ENCODE peak calls at places on chromosome X, in ten cellular contexts. F is OCI-LY7, T is tibial artery, B is fibroblast of lung, W is heart right ventricle, S is brain microvascular endothelial cell, Z is neural progenitor cell, X is testis, A is H1, N is H7. U is an unnamed sample. For H3K36me3, the result is how much of the 10 kb centered on the place peaks cover.

GRCh38 chrX:72621619-72622485 is 49.2 kb upstream of the HDAC8 start:
- DNase-seq in F (no peak), T (no peak), B (peak), W (no peak), S (peak), Z (no peak), X (no peak), A (no peak), N (no peak), U (no peak)

GRCh38 chrX:110442631-110443030 is 84.0 kb downstream of the RTL9 start:
- DNase-seq in F (peak), T (no peak), B (peak), W (no peak), S (peak), Z (peak), X (peak), A (no peak), N (peak), U (no peak)

GRCh38 chrX:122816288-122816687 is 367.8 kb upstream of the GRIA3 start:
- DNase-seq in F (no peak), T (no peak), B (no peak), W (no peak), S (no peak), Z (no peak), X (no peak), A (no peak), N (no peak), U (no peak)

GRCh38 chrX:8783100-8784098 is 17.8 kb downstream of the FAM9A start:
- DNase-seq in F (no peak), T (no peak), B (no peak), W (no peak), S (no peak), Z (peak), X (peak), A (peak), N (peak), U (no peak)

GRCh38 chrX:21821875-21822274 is 17.5 kb upstream of the MBTPS2 start:
- DNase-seq in F (no peak), T (no peak), B (no peak), W (no peak), S (no peak), Z (no peak), X (no peak), A (no peak), N (no peak), U (no peak)

GRCh38 chrX:55919367-55920221 is 202.0 kb downstream of the RRAGB start:
- DNase-seq in F (peak), T (no peak), B (no peak), W (no peak), S (no peak), Z (no peak), X (no peak), A (no peak), N (no peak), U (no peak)

GRCh38 chrX:153969904-153970397 is 1.7 kb downstream of the HCFC1 start:
- DNase-seq in F (peak), T (no peak), B (peak), W (no peak), S (no peak), Z (no peak), X (peak), A (no peak), N (peak), U (no peak)

GRCh38 chrX:12673487-12673886 is 117.7 kb upstream of the PRPS2 start:
- DNase-seq in F (no peak), T (no peak), B (no peak), W (no peak), S (no peak), Z (no peak), X (peak), A (no peak), N (no peak), U (no peak)

GRCh38 chrX:106973433-106974149 is 26.4 kb downstream of the MORC4 start:
- DNase-seq in F (no peak), T (no peak), B (no peak), W (no peak), S (no peak), Z (no peak), X (no peak), A (no peak), N (no peak), U (no peak)

GRCh38 chrX:12702509-12703091 is 88.6 kb upstream of the PRPS2 start:
- DNase-seq in F (peak), T (no peak), B (no peak), W (no peak), S (no peak), Z (peak), X (peak), A (peak), N (peak), U (no peak)

GRCh38 chrX:12791253-12792228 is at the start of gene PRPS2:
- DNase-seq in F (peak), T (peak), B (peak), W (peak), S (peak), Z (peak), X (peak), A (peak), N (peak), U (peak)

GRCh38 chrX:48958635-48959094 is 1.3 kb upstream of the OTUD5 start:
- DNase-seq in F (no peak), T (peak), B (peak), W (peak), S (peak), Z (peak), X (no peak), A (peak), N (no peak), U (peak)

GRCh38 chrX:25389276-25389675 is 373.5 kb upstream of the ARX start:
- DNase-seq in F (no peak), T (no peak), B (no peak), W (no peak), S (no peak), Z (no peak), X (no peak), A (no peak), N (no peak), U (no peak)

GRCh38 chrX:120617996-120618630 is 11.7 kb downstream of the C1GALT1C1 start:
- DNase-seq in F (no peak), T (no peak), B (no peak), W (no peak), S (no peak), Z (no peak), X (no peak), A (no peak), N (no peak), U (no peak)

GRCh38 chrX:3215249-3215648 is 131.2 kb downstream of the MXRA5 start:
- DNase-seq in F (no peak), T (no peak), B (no peak), W (no peak), S (no peak), Z (no peak), X (no peak), A (no peak), N (no peak), U (no peak)

GRCh38 chrX:107678957-107679740 is 50.8 kb downstream of the PRPS1 start:
- DNase-seq in F (peak), T (peak), B (peak), W (peak), S (peak), Z (no peak), X (peak), A (no peak), N (no peak), U (no peak)

GRCh38 chrX:16222123-16222522 is 54.8 kb downstream of the MAGEB17 start:
- DNase-seq in F (no peak), T (no peak), B (no peak), W (no peak), S (peak), Z (no peak), X (no peak), A (no peak), N (no peak), U (no peak)

GRCh38 chrX:33307954-33308353 is 96.6 kb upstream of the DMD start:
- DNase-seq in F (no peak), T (no peak), B (peak), W (no peak), S (peak), Z (no peak), X (no peak), A (no peak), N (no peak), U (no peak)

GRCh38 chrX:115018040-115018647 is 728 bp upstream of the IL13RA2 start:
- DNase-seq in F (no peak), T (no peak), B (peak), W (no peak), S (no peak), Z (peak), X (peak), A (no peak), N (no peak), U (no peak)

GRCh38 chrX:71291381-71291780 is 7.9 kb downstream of the NONO start:
- DNase-seq in F (no peak), T (no peak), B (peak), W (no peak), S (no peak), Z (no peak), X (peak), A (no peak), N (no peak), U (no peak)
- H3K36me3 ChIP-seq in F (half or more), T (half or more), B (under half), W (under half), S (under half), Z (under half), X (under half), A (half or more), N (under half), U (under half)

DNA sequence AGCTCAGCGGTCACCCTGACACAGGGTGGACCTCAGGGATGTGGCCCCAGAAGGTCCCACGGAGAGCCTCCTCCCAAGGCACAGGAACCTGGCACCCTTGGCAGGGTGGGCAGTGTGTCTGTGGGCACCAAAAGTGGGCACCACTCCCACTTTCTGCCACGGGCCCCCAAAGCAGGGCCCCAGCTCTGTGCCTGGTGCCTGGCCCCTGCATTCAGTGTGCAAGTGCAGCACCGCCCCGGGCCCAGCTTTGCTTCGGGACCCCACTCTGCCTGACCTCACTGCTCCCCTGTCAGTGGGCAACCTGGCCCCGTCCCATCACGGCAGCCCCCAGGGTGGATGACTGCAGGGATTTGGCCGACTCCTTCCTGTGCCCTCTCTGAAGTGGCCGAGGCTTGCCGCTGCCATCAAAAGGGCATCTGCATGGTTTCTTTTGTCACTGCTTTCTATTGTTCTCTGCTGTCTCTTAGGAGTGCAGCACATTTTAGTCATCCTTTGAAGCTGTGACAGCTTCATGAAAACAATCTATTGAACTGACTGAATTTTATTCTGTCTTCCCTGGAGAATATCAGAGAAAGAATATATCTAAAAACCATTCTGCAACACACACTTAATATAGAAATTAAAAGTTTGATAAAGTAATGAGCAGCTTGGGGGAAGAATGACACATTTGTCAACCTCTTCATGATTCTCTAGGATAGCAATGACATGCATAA is 302.4 kb downstream of the FAM47B start:
- DNase-seq in F (no peak), T (no peak), B (no peak), W (no peak), S (no peak), Z (peak), X (no peak), A (no peak), N (peak), U (no peak)
- H3K36me3 ChIP-seq in F (under half), T (under half), B (under half), W (under half), S (under half), Z (under half), X (under half), A (under half), N (under half), U (under half)

DNA sequence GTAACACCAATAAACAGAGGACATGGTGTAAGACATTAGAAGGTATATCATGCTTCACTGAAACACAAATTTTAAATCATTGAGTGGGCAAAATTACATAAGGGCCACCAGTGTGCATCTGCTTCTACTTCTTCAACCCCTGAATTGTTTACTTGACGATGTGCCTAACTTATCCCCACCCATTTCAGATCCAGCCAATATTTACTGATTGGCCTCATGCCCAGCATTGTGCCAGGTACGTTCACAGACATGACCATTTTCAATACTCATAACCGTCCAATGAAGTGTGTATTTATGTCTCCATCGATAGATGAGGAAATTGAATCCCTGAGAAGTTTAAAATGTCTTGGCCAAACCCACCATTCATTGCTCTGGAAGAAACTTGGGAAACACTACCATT is 208.3 kb upstream of the MID1 start:
- DNase-seq in F (no peak), T (no peak), B (no peak), W (no peak), S (no peak), Z (no peak), X (no peak), A (no peak), N (no peak), U (no peak)
- H3K36me3 ChIP-seq in F (under half), T (under half), B (under half), W (under half), S (under half), Z (under half), X (under half), A (under half), N (under half), U (under half)

GRCh38 chrX:133314297-133314696 is 96.1 kb upstream of the TFDP3 start:
- DNase-seq in F (no peak), T (no peak), B (no peak), W (no peak), S (no peak), Z (no peak), X (no peak), A (no peak), N (no peak), U (no peak)
- H3K36me3 ChIP-seq in F (under half), T (under half), B (under half), W (under half), S (under half), Z (under half), X (under half), A (under half), N (under half), U (under half)

GRCh38 chrX:1385251-1385794 is 6.6 kb downstream of the SLC25A6 start:
- DNase-seq in F (no peak), T (no peak), B (no peak), W (no peak), S (no peak), Z (no peak), X (peak), A (peak), N (peak), U (no peak)
- H3K36me3 ChIP-seq in F (half or more), T (half or more), B (under half), W (under half), S (half or more), Z (under half), X (under half), A (half or more), N (under half), U (half or more)

U was measured in thoracic aorta.